ENCODE peak calls at places on chromosomes 16 and 17, in five cellular contexts. R, J, B, O and N are unnamed samples.

GRCh38 chr17:61904094-61904710 is 23.6 kb downstream of the INTS2 start:
- DNase-seq in R (no peak), J (no peak), B (no peak), O (no peak), N (no peak)

GRCh38 chr17:69947027-69947759 is 127.8 kb upstream of the KCNJ16 start:
- DNase-seq in R (no peak), J (no peak), B (no peak), O (no peak), N (no peak)

GRCh38 chr17:880074-880870 is 98.1 kb downstream of the MRM3 start:
- DNase-seq in R (peak), J (no peak), B (no peak), O (no peak), N (no peak)

GRCh38 chr16:48525201-48526057 is 84.6 kb downstream of the N4BP1 start:
- DNase-seq in R (no peak), J (no peak), B (no peak), O (no peak), N (peak)

GRCh38 chr16:11955713-11956123 is 9.3 kb upstream of the TNFRSF17 start:
- DNase-seq in R (no peak), J (no peak), B (no peak), O (no peak), N (no peak)

GRCh38 chr17:46727572-46728348 is 90.7 kb downstream of the WNT3 start:
- DNase-seq in R (no peak), J (no peak), B (no peak), O (no peak), N (no peak)

GRCh38 chr16:4212934-4213296 is 29.0 kb downstream of the SRL start:
- DNase-seq in R (no peak), J (no peak), B (no peak), O (no peak), N (no peak)

GRCh38 chr17:20200016-20200788 is 191.0 kb downstream of the SPECC1 start:
- DNase-seq in R (no peak), J (no peak), B (no peak), O (no peak), N (no peak)

GRCh38 chr17:10604521-10604920 is 52.6 kb downstream of the MYH3 start:
- DNase-seq in R (no peak), J (no peak), B (no peak), O (no peak), N (no peak)

GRCh38 chr16:23145186-23145585 is 4.1 kb downstream of the USP31 start:
- DNase-seq in R (no peak), J (no peak), B (no peak), O (no peak), N (no peak)

GRCh38 chr16:76970087-76970744 is 220.8 kb upstream of the MON1B start:
- DNase-seq in R (no peak), J (no peak), B (no peak), O (peak), N (no peak)

GRCh38 chr17:36608794-36609497 is 7.6 kb downstream of the MRM1 start:
- DNase-seq in R (peak), J (no peak), B (no peak), O (no peak), N (peak)

GRCh38 chr16:58417600-58417999 is 25.3 kb downstream of the GINS3 start:
- DNase-seq in R (no peak), J (no peak), B (no peak), O (no peak), N (no peak)

GRCh38 chr16:84532299-84532724 is 27.9 kb upstream of the MEAK7 start:
- DNase-seq in R (peak), J (peak), B (no peak), O (peak), N (peak)

GRCh38 chr17:32349503-32349853 is 479 bp upstream of the ZNF207 start:
- DNase-seq in R (peak), J (no peak), B (peak), O (no peak), N (no peak)

GRCh38 chr16:73483934-73484712 is 436.2 kb upstream of the ZFHX3 start:
- DNase-seq in R (no peak), J (no peak), B (no peak), O (no peak), N (no peak)

GRCh38 chr16:3861808-3862451 is 18.6 kb downstream of the CREBBP start:
- DNase-seq in R (no peak), J (no peak), B (no peak), O (no peak), N (peak)

GRCh38 chr16:75860654-75861053 is 134.4 kb upstream of the CPHXL start:
- DNase-seq in R (no peak), J (peak), B (no peak), O (no peak), N (no peak)

GRCh38 chr16:53154513-53154912 is 99.7 kb downstream of the CHD9 start:
- DNase-seq in R (no peak), J (no peak), B (no peak), O (no peak), N (no peak)

GRCh38 chr16:78877114-78877513 is 723.4 kb downstream of the MAF start:
- DNase-seq in R (no peak), J (no peak), B (no peak), O (no peak), N (no peak)

GRCh38 chr17:34720760-34721159 is 141.4 kb downstream of the TMEM132E start:
- DNase-seq in R (no peak), J (no peak), B (no peak), O (peak), N (no peak)

GRCh38 chr17:45146616-45147101 is 1.6 kb upstream of the HEXIM1 start:
- DNase-seq in R (no peak), J (no peak), B (no peak), O (no peak), N (peak)

GRCh38 chr17:13002761-13003453 is 14.9 kb downstream of the ELAC2 start:
- DNase-seq in R (peak), J (peak), B (peak), O (no peak), N (peak)

GRCh38 chr17:6698004-6698403 is 15.2 kb downstream of the SLC13A5 start:
- DNase-seq in R (no peak), J (no peak), B (no peak), O (no peak), N (no peak)

GRCh38 chr17:55546481-55546880 is 35.2 kb upstream of the SMIM36 start:
- DNase-seq in R (no peak), J (no peak), B (no peak), O (no peak), N (no peak)

GRCh38 chr17:45171338-45172231 is 9.9 kb downstream of the HEXIM2 start:
- DNase-seq in R (peak), J (no peak), B (no peak), O (no peak), N (peak)

GRCh38 chr16:84061236-84061830 is 18.7 kb upstream of the SLC38A8 start:
- DNase-seq in R (no peak), J (no peak), B (no peak), O (no peak), N (no peak)

GRCh38 chr17:22703786-22704441 is 1011.6 kb downstream of the KCNJ18 start:
- DNase-seq in R (no peak), J (no peak), B (no peak), O (no peak), N (no peak)

GRCh38 chr17:39684369-39685043 is 3.4 kb downstream of the PGAP3 start:
- DNase-seq in R (no peak), J (no peak), B (no peak), O (no peak), N (no peak)

GRCh38 chr17:7213895-7214299 is 5.7 kb downstream of the DLG4 start:
- DNase-seq in R (no peak), J (peak), B (no peak), O (no peak), N (peak)

GRCh38 chr16:79656537-79657115 is 56.1 kb upstream of the MAF start:
- DNase-seq in R (no peak), J (no peak), B (no peak), O (no peak), N (no peak)

GRCh38 chr16:8402981-8403853 is 187.1 kb downstream of the TMEM114 start:
- DNase-seq in R (no peak), J (no peak), B (no peak), O (no peak), N (no peak)

GRCh38 chr17:81556863-81557262 is 4.7 kb upstream of the FAAP100 start:
- DNase-seq in R (no peak), J (no peak), B (no peak), O (no peak), N (no peak)
- H3K27ac ChIP-seq in R (no peak), J (no peak), B (peak), O (peak), N (no peak)

GRCh38 chr17:82157046-82158035 is 55.3 kb downstream of the CCDC57 start:
- DNase-seq in R (no peak), J (no peak), B (no peak), O (no peak), N (no peak)
- H3K27ac ChIP-seq in R (no peak), J (no peak), B (no peak), O (no peak), N (no peak)

DNA sequence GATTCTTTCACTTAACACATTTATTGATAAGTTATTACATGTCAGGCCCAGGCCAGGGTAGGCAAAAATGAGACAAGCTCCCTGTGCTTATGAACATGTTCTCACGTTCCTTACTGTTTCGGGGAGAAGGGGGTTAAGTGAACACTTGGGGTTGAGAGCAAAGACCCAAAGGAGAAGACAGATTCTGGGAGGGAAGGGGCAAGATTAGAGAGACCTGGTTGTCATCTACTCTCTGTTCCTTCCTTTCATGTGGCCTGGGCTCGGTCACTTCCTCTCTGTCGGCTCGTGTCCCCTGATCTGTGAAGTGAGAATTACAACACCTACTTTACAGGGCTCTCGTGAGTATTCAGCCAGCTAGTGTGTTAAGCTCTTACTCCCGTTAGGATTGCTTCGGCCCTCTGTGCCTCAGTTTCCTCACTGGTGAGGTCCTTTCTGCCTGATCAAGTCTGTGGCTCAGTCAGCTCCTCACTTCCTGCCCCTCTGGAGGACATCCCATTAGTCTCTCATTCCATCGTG is 38.8 kb downstream of the PLCG2 start:
- DNase-seq in R (no peak), J (no peak), B (peak), O (no peak), N (no peak)
- H3K27ac ChIP-seq in R (no peak), J (no peak), B (peak), O (no peak), N (no peak)

GRCh38 chr16:30723725-30724355 is 24.4 kb upstream of the PHKG2 start:
- DNase-seq in R (no peak), J (no peak), B (no peak), O (no peak), N (no peak)

GRCh38 chr16:30728321-30728720 is 19.9 kb upstream of the PHKG2 start:
- DNase-seq in R (no peak), J (no peak), B (no peak), O (no peak), N (no peak)

GRCh38 chr16:30722916-30723315 is 23.9 kb downstream of the SRCAP start:
- DNase-seq in R (no peak), J (no peak), B (no peak), O (no peak), N (no peak)

GRCh38 chr16:30724641-30725464 is 23.4 kb upstream of the PHKG2 start:
- DNase-seq in R (no peak), J (no peak), B (no peak), O (no peak), N (no peak)

GRCh38 chr16:30725465-30725792 is 22.8 kb upstream of the PHKG2 start:
- DNase-seq in R (no peak), J (no peak), B (no peak), O (no peak), N (no peak)
- H3K27ac ChIP-seq in R (no peak), J (no peak), B (peak), O (no peak), N (no peak)

GRCh38 chr17:56948491-56948890 is 12.4 kb downstream of the COIL start:
- DNase-seq in R (no peak), J (no peak), B (no peak), O (no peak), N (no peak)
- H3K27ac ChIP-seq in R (no peak), J (no peak), B (no peak), O (no peak), N (no peak)

GRCh38 chr17:48562934-48563333 is 15.2 kb downstream of the HOXB4 start:
- DNase-seq in R (no peak), J (no peak), B (no peak), O (no peak), N (no peak)

GRCh38 chr17:48563385-48563838 is 14.7 kb downstream of the HOXB4 start:
- DNase-seq in R (no peak), J (no peak), B (no peak), O (no peak), N (no peak)

GRCh38 chr17:48560452-48560817 is 15.5 kb upstream of the HOXB2 start:
- DNase-seq in R (no peak), J (no peak), B (no peak), O (no peak), N (no peak)

GRCh38 chr17:48563867-48564199 is 14.3 kb downstream of the HOXB4 start:
- DNase-seq in R (no peak), J (no peak), B (no peak), O (no peak), N (no peak)

DNA sequence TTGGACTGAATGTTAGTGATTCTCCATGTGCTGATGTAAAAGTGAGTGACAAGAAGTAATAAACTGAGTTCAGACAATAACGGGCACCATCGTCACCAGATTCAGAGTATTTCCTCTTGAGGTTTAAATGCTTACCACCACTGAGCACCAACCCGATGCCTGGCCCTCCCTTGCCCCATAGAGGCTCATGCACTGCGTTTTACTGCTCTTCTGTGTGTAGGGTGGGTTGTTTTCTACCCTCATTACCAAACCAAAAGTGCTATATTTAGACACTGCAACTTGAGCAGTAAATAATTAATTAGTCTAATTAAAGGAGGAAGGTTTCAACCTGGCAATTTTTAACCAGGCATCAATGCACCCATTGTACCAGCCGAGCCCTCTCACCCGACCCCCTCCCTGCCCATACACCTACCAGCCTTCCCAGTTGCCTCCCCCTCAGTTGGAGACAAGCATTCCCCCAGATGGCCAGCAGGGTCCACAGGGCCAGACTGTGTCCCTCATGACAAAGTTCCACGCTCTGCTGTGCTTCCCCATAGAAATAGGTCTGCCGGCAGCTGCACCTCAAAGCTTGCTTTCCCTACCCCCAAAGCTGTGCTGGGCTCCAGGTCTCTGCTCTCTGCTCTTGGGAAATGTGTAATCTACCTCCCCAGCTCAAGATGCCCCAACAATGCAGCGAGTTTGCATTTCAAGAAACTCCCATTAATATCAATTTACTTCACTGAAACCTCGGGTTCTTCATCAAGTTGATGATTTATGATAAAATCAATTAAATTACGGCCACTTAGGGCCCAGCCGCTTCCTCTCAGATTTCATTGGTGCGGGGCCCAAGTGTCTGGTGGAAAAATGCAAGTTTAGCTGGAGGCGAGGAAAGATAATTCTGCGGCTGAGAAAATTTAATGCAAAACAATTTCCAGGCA is 16.0 kb downstream of the HOXB4 start:
- DNase-seq in R (no peak), J (no peak), B (no peak), O (no peak), N (no peak)
- H3K27ac ChIP-seq in R (no peak), J (no peak), B (no peak), O (peak), N (no peak)

GRCh38 chr17:63171428-63172205 is 205.6 kb downstream of the TANC2 start:
- DNase-seq in R (no peak), J (no peak), B (no peak), O (no peak), N (no peak)
- H3K27ac ChIP-seq in R (no peak), J (no peak), B (no peak), O (peak), N (no peak)